ENCODE peak calls at places on chromosomes 5 and 9, in five cellular contexts. One of them, this sample, is unnamed.

GRCh38 chr9:114588150-114588663 is 638 bp downstream of the ATP6V1G1 start:
- DNase-seq in heart left ventricle: no peak
- DNase-seq in islet precursor cell: no peak
- DNase-seq in HFFc6: peak
- DNase-seq in T follicular helper cell: no peak
- DNase-seq in this sample: no peak

GRCh38 chr9:124251605-124252366 is 6.0 kb upstream of the NEK6 start:
- DNase-seq in HFFc6: peak
- DNase-seq in islet precursor cell: peak
- DNase-seq in heart left ventricle: no peak
- DNase-seq in T follicular helper cell: no peak
- DNase-seq in this sample: no peak

GRCh38 chr9:21801683-21802417 is 586 bp upstream of the MTAP start:
- DNase-seq in islet precursor cell: peak
- DNase-seq in HFFc6: peak
- DNase-seq in T follicular helper cell: no peak
- DNase-seq in heart left ventricle: peak
- DNase-seq in this sample: no peak

GRCh38 chr9:89519393-89519805 is 21.5 kb upstream of the SEMA4D start:
- DNase-seq in HFFc6: no peak
- DNase-seq in heart left ventricle: no peak
- DNase-seq in T follicular helper cell: no peak
- DNase-seq in islet precursor cell: no peak
- DNase-seq in this sample: no peak

GRCh38 chr5:109196486-109196885 is 213.3 kb downstream of the PJA2 start:
- DNase-seq in T follicular helper cell: no peak
- DNase-seq in heart left ventricle: no peak
- DNase-seq in HFFc6: no peak
- DNase-seq in islet precursor cell: no peak
- DNase-seq in this sample: no peak

GRCh38 chr5:57802131-57802530 is 319.5 kb upstream of the ACTBL2 start:
- DNase-seq in islet precursor cell: no peak
- DNase-seq in heart left ventricle: no peak
- DNase-seq in HFFc6: no peak
- DNase-seq in T follicular helper cell: no peak
- DNase-seq in this sample: no peak

GRCh38 chr5:181159286-181160143 is 12.1 kb downstream of the OR2V2 start:
- DNase-seq in T follicular helper cell: peak
- DNase-seq in heart left ventricle: peak
- DNase-seq in HFFc6: peak
- DNase-seq in islet precursor cell: peak
- DNase-seq in this sample: peak

GRCh38 chr5:143979044-143979690 is 167.2 kb downstream of the HMHB1 start:
- DNase-seq in islet precursor cell: peak
- DNase-seq in T follicular helper cell: no peak
- DNase-seq in HFFc6: no peak
- DNase-seq in heart left ventricle: no peak
- DNase-seq in this sample: no peak

GRCh38 chr5:178640331-178641045 is 13.6 kb upstream of the CLK4 start:
- DNase-seq in T follicular helper cell: no peak
- DNase-seq in HFFc6: no peak
- DNase-seq in heart left ventricle: no peak
- DNase-seq in islet precursor cell: no peak
- DNase-seq in this sample: no peak

GRCh38 chr9:101572316-101572715 is 22.5 kb downstream of the PPP3R2 start:
- DNase-seq in islet precursor cell: no peak
- DNase-seq in heart left ventricle: no peak
- DNase-seq in HFFc6: no peak
- DNase-seq in T follicular helper cell: no peak
- DNase-seq in this sample: no peak

GRCh38 chr9:72022846-72023245 is 37.6 kb downstream of the C9orf57 start:
- DNase-seq in heart left ventricle: no peak
- DNase-seq in HFFc6: peak
- DNase-seq in T follicular helper cell: no peak
- DNase-seq in islet precursor cell: no peak
- DNase-seq in this sample: no peak

GRCh38 chr5:43619380-43619779 is 16.4 kb downstream of the NNT start:
- DNase-seq in heart left ventricle: no peak
- DNase-seq in T follicular helper cell: no peak
- DNase-seq in HFFc6: no peak
- DNase-seq in islet precursor cell: no peak
- DNase-seq in this sample: no peak

GRCh38 chr9:16754662-16755061 is 115.8 kb downstream of the BNC2 start:
- DNase-seq in T follicular helper cell: no peak
- DNase-seq in heart left ventricle: no peak
- DNase-seq in islet precursor cell: no peak
- DNase-seq in HFFc6: no peak
- DNase-seq in this sample: no peak

GRCh38 chr5:26388946-26389345 is 649.4 kb downstream of the CDH9 start:
- DNase-seq in HFFc6: no peak
- DNase-seq in islet precursor cell: no peak
- DNase-seq in heart left ventricle: no peak
- DNase-seq in T follicular helper cell: no peak
- DNase-seq in this sample: no peak

GRCh38 chr5:146173597-146173996 is 8.9 kb downstream of the LARS1 start:
- DNase-seq in T follicular helper cell: no peak
- DNase-seq in islet precursor cell: no peak
- DNase-seq in HFFc6: no peak
- DNase-seq in heart left ventricle: no peak
- DNase-seq in this sample: no peak

GRCh38 chr9:34279431-34279830 is 49.6 kb downstream of the KIF24 start:
- DNase-seq in T follicular helper cell: no peak
- DNase-seq in HFFc6: no peak
- DNase-seq in heart left ventricle: no peak
- DNase-seq in islet precursor cell: no peak
- DNase-seq in this sample: no peak

GRCh38 chr5:113896789-113897188 is 383.3 kb downstream of the YTHDC2 start:
- DNase-seq in heart left ventricle: no peak
- DNase-seq in HFFc6: no peak
- DNase-seq in islet precursor cell: no peak
- DNase-seq in T follicular helper cell: no peak
- DNase-seq in this sample: no peak

GRCh38 chr9:92406506-92406905 is 2.1 kb upstream of the OGN start:
- DNase-seq in T follicular helper cell: peak
- DNase-seq in HFFc6: no peak
- DNase-seq in heart left ventricle: peak
- DNase-seq in islet precursor cell: no peak
- DNase-seq in this sample: peak

GRCh38 chr9:137127301-137128157 is 11.4 kb upstream of the GRIN1 start:
- DNase-seq in HFFc6: no peak
- DNase-seq in islet precursor cell: no peak
- DNase-seq in T follicular helper cell: no peak
- DNase-seq in heart left ventricle: no peak
- DNase-seq in this sample: no peak

GRCh38 chr5:9380108-9380507 is 165.8 kb downstream of the SEMA5A start:
- DNase-seq in T follicular helper cell: no peak
- DNase-seq in islet precursor cell: no peak
- DNase-seq in heart left ventricle: no peak
- DNase-seq in HFFc6: no peak
- DNase-seq in this sample: no peak

GRCh38 chr5:9781882-9782281 is 151.7 kb upstream of the TAS2R1 start:
- DNase-seq in heart left ventricle: no peak
- DNase-seq in T follicular helper cell: no peak
- DNase-seq in HFFc6: peak
- DNase-seq in islet precursor cell: no peak
- DNase-seq in this sample: no peak

GRCh38 chr5:54895816-54896341 is 89.5 kb downstream of the ESM1 start:
- DNase-seq in heart left ventricle: peak
- DNase-seq in T follicular helper cell: no peak
- DNase-seq in islet precursor cell: no peak
- DNase-seq in HFFc6: peak
- DNase-seq in this sample: no peak

GRCh38 chr9:88775559-88775958 is 215.7 kb upstream of the S1PR3 start:
- DNase-seq in islet precursor cell: no peak
- DNase-seq in T follicular helper cell: no peak
- DNase-seq in heart left ventricle: no peak
- DNase-seq in HFFc6: no peak
- DNase-seq in this sample: no peak

GRCh38 chr9:79580065-79580464 is 8.3 kb downstream of the TLE4 start:
- DNase-seq in HFFc6: no peak
- DNase-seq in heart left ventricle: no peak
- DNase-seq in islet precursor cell: no peak
- DNase-seq in T follicular helper cell: no peak
- DNase-seq in this sample: no peak

GRCh38 chr9:123120131-123120530 is 86.7 kb downstream of the GPR21 start:
- DNase-seq in islet precursor cell: no peak
- DNase-seq in HFFc6: no peak
- DNase-seq in heart left ventricle: no peak
- DNase-seq in T follicular helper cell: no peak
- DNase-seq in this sample: no peak

GRCh38 chr9:88387733-88388202 is 476 bp upstream of the SPIN1 start:
- DNase-seq in HFFc6: peak
- DNase-seq in islet precursor cell: no peak
- DNase-seq in T follicular helper cell: no peak
- DNase-seq in heart left ventricle: peak
- DNase-seq in this sample: peak

GRCh38 chr5:64210866-64211265 is 45.2 kb downstream of the RNF180 start:
- DNase-seq in T follicular helper cell: no peak
- DNase-seq in HFFc6: peak
- DNase-seq in heart left ventricle: no peak
- DNase-seq in islet precursor cell: peak
- DNase-seq in this sample: no peak

GRCh38 chr9:21682981-21683380 is 119.5 kb upstream of the MTAP start:
- DNase-seq in islet precursor cell: no peak
- DNase-seq in heart left ventricle: no peak
- DNase-seq in HFFc6: peak
- DNase-seq in T follicular helper cell: no peak
- DNase-seq in this sample: no peak

GRCh38 chr9:130815242-130815808 is 19.7 kb upstream of the ABL1 start:
- DNase-seq in T follicular helper cell: no peak
- DNase-seq in heart left ventricle: no peak
- DNase-seq in islet precursor cell: no peak
- DNase-seq in HFFc6: no peak
- DNase-seq in this sample: no peak

GRCh38 chr5:129114539-129115193 is 20.1 kb downstream of the ISOC1 start:
- DNase-seq in T follicular helper cell: no peak
- DNase-seq in islet precursor cell: no peak
- DNase-seq in heart left ventricle: no peak
- DNase-seq in HFFc6: no peak
- DNase-seq in this sample: no peak

GRCh38 chr5:65098393-65098792 is 329.7 kb downstream of the CWC27 start:
- DNase-seq in heart left ventricle: no peak
- DNase-seq in HFFc6: no peak
- DNase-seq in T follicular helper cell: no peak
- DNase-seq in islet precursor cell: no peak
- DNase-seq in this sample: no peak

GRCh38 chr5:151742870-151743294 is 15.5 kb downstream of the ATOX1 start:
- DNase-seq in islet precursor cell: peak
- DNase-seq in T follicular helper cell: no peak
- DNase-seq in HFFc6: peak
- DNase-seq in heart left ventricle: no peak
- DNase-seq in this sample: no peak

GRCh38 chr9:127714020-127714835 is 1.2 kb downstream of the PTRH1 start:
- DNase-seq in islet precursor cell: no peak
- DNase-seq in heart left ventricle: no peak
- DNase-seq in HFFc6: no peak
- DNase-seq in T follicular helper cell: no peak
- DNase-seq in this sample: no peak

GRCh38 chr5:165201364-165202143 is 1696.1 kb downstream of the MAT2B start:
- DNase-seq in T follicular helper cell: no peak
- DNase-seq in islet precursor cell: no peak
- DNase-seq in HFFc6: no peak
- DNase-seq in heart left ventricle: no peak
- DNase-seq in this sample: no peak

GRCh38 chr9:114086607-114087006 is 8.5 kb upstream of the AMBP start:
- DNase-seq in islet precursor cell: peak
- DNase-seq in heart left ventricle: no peak
- DNase-seq in T follicular helper cell: no peak
- DNase-seq in HFFc6: no peak
- DNase-seq in this sample: no peak

GRCh38 chr5:109921735-109922395 is 232.1 kb downstream of the MAN2A1 start:
- DNase-seq in T follicular helper cell: peak
- DNase-seq in HFFc6: no peak
- DNase-seq in islet precursor cell: no peak
- DNase-seq in heart left ventricle: peak
- DNase-seq in this sample: peak

GRCh38 chr5:74864823-74865222 is 1.4 kb downstream of the FAM169A start:
- DNase-seq in islet precursor cell: no peak
- DNase-seq in T follicular helper cell: no peak
- DNase-seq in HFFc6: no peak
- DNase-seq in heart left ventricle: no peak
- DNase-seq in this sample: no peak

GRCh38 chr9:4936277-4936676 is 48.8 kb upstream of the JAK2 start:
- DNase-seq in islet precursor cell: no peak
- DNase-seq in HFFc6: no peak
- DNase-seq in heart left ventricle: no peak
- DNase-seq in T follicular helper cell: no peak
- DNase-seq in this sample: no peak

GRCh38 chr5:68110264-68110663 is 105.3 kb upstream of the PIK3R1 start:
- DNase-seq in HFFc6: no peak
- DNase-seq in heart left ventricle: no peak
- DNase-seq in T follicular helper cell: no peak
- DNase-seq in islet precursor cell: no peak
- DNase-seq in this sample: no peak

This sample was measured in effector memory CD8-positive, alpha-beta T cell.